ENCODE peak calls at places on chromosomes 11 and 22, in five cellular contexts. T is fibroblast of mammary gland, K is B cell, W is GM20000, D is stomach. G is an unnamed sample.

GRCh38 chr11:26583550-26583949 is 11.5 kb upstream of the MUC15 start:
- DNase-seq in T (peak), K (no peak), W (no peak), D (no peak), G (no peak)

GRCh38 chr11:72668645-72669347 is 5.4 kb downstream of the PDE2A start:
- DNase-seq in T (no peak), K (no peak), W (peak), D (no peak), G (peak)

GRCh38 chr22:19802001-19802880 is 41.7 kb downstream of the TBX1 start:
- DNase-seq in T (no peak), K (no peak), W (no peak), D (no peak), G (no peak)

GRCh38 chr11:10784229-10785145 is 24.2 kb downstream of the EIF4G2 start:
- DNase-seq in T (no peak), K (no peak), W (no peak), D (no peak), G (no peak)

GRCh38 chr22:48892571-48893287 is 934.9 kb downstream of the BRD1 start:
- DNase-seq in T (no peak), K (no peak), W (no peak), D (no peak), G (no peak)

GRCh38 chr11:114317738-114318137 is 21.5 kb downstream of the NNMT start:
- DNase-seq in T (peak), K (no peak), W (no peak), D (no peak), G (no peak)

GRCh38 chr11:18221274-18221876 is 15.2 kb downstream of the SAA4 start:
- DNase-seq in T (no peak), K (no peak), W (no peak), D (no peak), G (no peak)

GRCh38 chr22:27488456-27489224 is 312.9 kb downstream of the MN1 start:
- DNase-seq in T (no peak), K (no peak), W (no peak), D (peak), G (no peak)

GRCh38 chr22:37627545-37627944 is 11.9 kb upstream of the SH3BP1 start:
- DNase-seq in T (no peak), K (peak), W (no peak), D (no peak), G (no peak)

GRCh38 chr11:63764201-63764711 is 4.3 kb downstream of the ZFTA start:
- DNase-seq in T (no peak), K (peak), W (peak), D (no peak), G (peak)

GRCh38 chr22:39938509-39938908 is 21.7 kb upstream of the TMA7B start:
- DNase-seq in T (no peak), K (no peak), W (no peak), D (no peak), G (no peak)

GRCh38 chr11:61860054-61860903 is 31.1 kb downstream of the FADS3 start:
- DNase-seq in T (peak), K (no peak), W (no peak), D (peak), G (no peak)

GRCh38 chr11:1853376-1854131 is 670 bp downstream of the LSP1 start:
- DNase-seq in T (no peak), K (no peak), W (no peak), D (no peak), G (no peak)

GRCh38 chr11:134609361-134610115 is 197.5 kb upstream of the B3GAT1 start:
- DNase-seq in T (no peak), K (no peak), W (no peak), D (no peak), G (no peak)

GRCh38 chr22:50473088-50473487 is 1.7 kb downstream of the SBF1 start:
- DNase-seq in T (no peak), K (no peak), W (no peak), D (no peak), G (no peak)

GRCh38 chr22:38314992-38315800 is 2.0 kb downstream of the CSNK1E start:
- DNase-seq in T (peak), K (no peak), W (no peak), D (peak), G (no peak)

GRCh38 chr11:134337051-134337450 is 5.3 kb downstream of the GLB1L2 start:
- DNase-seq in T (no peak), K (no peak), W (peak), D (no peak), G (peak)

GRCh38 chr22:50146440-50147228 is 23.9 kb upstream of the PANX2 start:
- DNase-seq in T (peak), K (no peak), W (no peak), D (peak), G (no peak)

GRCh38 chr11:109490953-109491733 is 69.2 kb downstream of the C11orf87 start:
- DNase-seq in T (no peak), K (no peak), W (no peak), D (no peak), G (no peak)

GRCh38 chr11:16973565-16973964 is 40.6 kb downstream of the PLEKHA7 start:
- DNase-seq in T (no peak), K (no peak), W (no peak), D (no peak), G (no peak)

GRCh38 chr22:44895296-44896055 is 114.3 kb downstream of the PHF21B start:
- DNase-seq in T (no peak), K (no peak), W (no peak), D (no peak), G (no peak)

GRCh38 chr22:33492210-33492651 is 428.0 kb downstream of the LARGE1 start:
- DNase-seq in T (no peak), K (no peak), W (peak), D (peak), G (no peak)

DNA sequence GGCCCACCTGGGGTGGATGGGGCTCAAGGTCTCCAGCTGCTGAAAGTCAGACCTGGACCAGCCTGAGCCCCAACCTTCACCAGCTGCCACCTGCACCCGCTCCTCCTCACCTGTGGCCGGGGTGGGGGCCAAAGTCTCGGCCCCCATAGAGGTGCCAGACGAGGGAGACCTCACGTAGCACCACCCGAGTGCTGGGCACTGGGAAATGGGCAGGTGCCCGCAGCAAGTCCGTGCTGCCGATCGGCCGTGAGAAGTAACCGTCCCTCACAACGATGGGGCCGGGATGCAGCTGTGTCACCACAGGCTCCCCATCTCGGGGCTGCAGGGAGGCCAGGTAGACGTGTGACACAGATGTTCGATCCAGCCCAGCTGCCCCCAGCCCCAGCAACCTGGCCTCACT is 16.2 kb downstream of the ATG2A start:
- DNase-seq in T (no peak), K (peak), W (no peak), D (no peak), G (no peak)
- TF ChIP-seq CTCF in T (no peak), K (no peak), W (no peak), D (no peak), G (no peak)

GRCh38 chr11:81647374-81647773 is 1086.3 kb downstream of the FAM181B start:
- DNase-seq in T (no peak), K (no peak), W (no peak), D (no peak), G (no peak)
- TF ChIP-seq CTCF in T (no peak), K (no peak), W (no peak), D (no peak), G (no peak)

DNA sequence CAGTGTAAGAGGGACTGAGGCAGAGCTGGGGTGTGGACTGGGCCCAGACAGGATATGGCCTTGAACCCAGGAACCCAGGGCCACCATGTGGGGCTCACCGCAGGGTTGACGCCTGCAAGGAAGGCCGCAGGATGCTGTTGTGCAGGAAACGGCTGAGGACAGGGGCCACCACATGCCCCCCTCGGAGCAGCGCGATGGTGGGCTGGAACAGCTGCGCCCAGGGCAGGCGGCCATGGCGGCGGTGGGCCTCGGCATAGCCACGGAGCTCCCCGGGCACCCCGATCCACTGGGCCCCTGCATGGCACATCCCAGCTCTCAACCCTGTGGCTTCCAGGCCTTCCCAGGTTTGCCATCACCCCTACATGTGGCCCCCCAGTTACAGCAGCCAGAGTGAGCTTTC is 12.2 kb downstream of the GGT5 start:
- DNase-seq in T (no peak), K (no peak), W (no peak), D (no peak), G (no peak)
- TF ChIP-seq CTCF in T (no peak), K (no peak), W (no peak), D (no peak), G (no peak)

GRCh38 chr11:69943506-69943905 is 124.3 kb upstream of the FGF3 start:
- DNase-seq in T (no peak), K (no peak), W (no peak), D (no peak), G (no peak)

GRCh38 chr11:69941546-69942332 is 122.5 kb upstream of the FGF3 start:
- DNase-seq in T (no peak), K (no peak), W (no peak), D (no peak), G (no peak)

GRCh38 chr11:69942333-69942820 is 123.2 kb upstream of the FGF3 start:
- DNase-seq in T (no peak), K (no peak), W (no peak), D (no peak), G (no peak)

GRCh38 chr11:69944146-69944795 is 125.1 kb upstream of the FGF3 start:
- DNase-seq in T (no peak), K (no peak), W (no peak), D (no peak), G (no peak)

GRCh38 chr11:69943066-69943465 is 123.8 kb upstream of the FGF3 start:
- DNase-seq in T (no peak), K (no peak), W (no peak), D (peak), G (no peak)
- TF ChIP-seq CTCF in T (no peak), K (no peak), W (peak), D (no peak), G (no peak)

G was measured in GM13977.